ENCODE peak calls at places on chromosomes 16 and 17, in four cellular contexts. Y, X, A and M are unnamed samples.

GRCh38 chr16:79573071-79573470 is 27.5 kb downstream of the MAF start:
- DNase-seq in X (no peak), Y (no peak), A (no peak), M (no peak)

GRCh38 chr16:50685456-50686058 is 4.4 kb upstream of the SNX20 start:
- DNase-seq in X (no peak), Y (no peak), A (no peak), M (no peak)

GRCh38 chr17:42286411-42287295 is 1.6 kb upstream of the STAT5A start:
- DNase-seq in X (no peak), Y (peak; percentile 42), A (no peak), M (no peak)

GRCh38 chr16:29975811-29976511 is 2.3 kb downstream of the TAOK2 start:
- DNase-seq in Y (no peak), X (no peak), A (no peak), M (no peak)

GRCh38 chr16:78127130-78127529 is 27.7 kb downstream of the WWOX start:
- DNase-seq in Y (no peak), A (no peak), X (no peak), M (no peak)

GRCh38 chr17:83199500-83200201 is 120.2 kb downstream of the METRNL start:
- DNase-seq in Y (no peak), X (no peak), A (no peak), M (no peak)

GRCh38 chr16:17451835-17452234 is 18.9 kb downstream of the XYLT1 start:
- DNase-seq in Y (no peak), X (no peak), A (no peak), M (no peak)

GRCh38 chr17:41367426-41368075 is 2.1 kb downstream of the KRT33B start:
- DNase-seq in Y (no peak), X (peak; percentile 60), A (no peak), M (no peak)

GRCh38 chr16:16992986-16993783 is 477.6 kb downstream of the XYLT1 start:
- DNase-seq in Y (no peak), X (no peak), A (no peak), M (no peak)

GRCh38 chr17:64385187-64386083 is 5.2 kb downstream of the PECAM1 start:
- DNase-seq in A (no peak), Y (no peak), X (peak; percentile 19), M (no peak)

GRCh38 chr17:42651392-42651791 is 7.7 kb upstream of the TUBG2 start:
- DNase-seq in X (no peak), A (no peak), Y (no peak), M (no peak)

GRCh38 chr17:48598727-48599126 is 5.1 kb upstream of the HOXB5 start:
- DNase-seq in X (no peak), A (no peak), Y (no peak), M (no peak)
- H3K4me1 ChIP-seq in X (peaks cover 11% of the 10 kb centered on the region), A (peaks cover 27% of the 10 kb centered on the region), Y (peaks cover 9% of the 10 kb centered on the region), M (peaks cover 25% of the 10 kb centered on the region)

DNA sequence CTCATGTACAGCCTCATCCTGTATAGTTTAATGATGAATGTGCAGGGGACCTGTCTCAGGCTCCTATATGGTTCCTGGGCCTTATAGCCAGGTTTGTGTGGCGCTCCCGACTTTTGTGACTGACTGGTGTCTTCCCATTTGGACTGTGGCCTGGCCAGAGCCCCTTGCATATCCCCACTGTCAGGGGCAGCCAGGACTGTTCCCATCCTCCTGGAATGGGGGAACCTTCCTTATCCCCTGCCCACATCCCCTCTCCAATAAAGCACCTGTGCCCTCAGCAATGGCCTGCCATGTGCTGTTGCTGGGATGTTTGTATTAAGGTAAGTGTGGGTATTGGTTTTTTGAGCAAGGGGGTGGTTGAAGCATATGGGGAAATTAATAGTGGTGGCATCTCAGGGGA is 2.6 kb downstream of the B3GNT9 start:
- DNase-seq in Y (no peak), A (no peak), X (no peak), M (no peak)
- H3K36me3 ChIP-seq in Y (peaks cover 3% of the 10 kb centered on the region), A (peaks cover 41% of the 10 kb centered on the region), X (peaks cover 3% of the 10 kb centered on the region), M (peaks cover 45% of the 10 kb centered on the region)

DNA sequence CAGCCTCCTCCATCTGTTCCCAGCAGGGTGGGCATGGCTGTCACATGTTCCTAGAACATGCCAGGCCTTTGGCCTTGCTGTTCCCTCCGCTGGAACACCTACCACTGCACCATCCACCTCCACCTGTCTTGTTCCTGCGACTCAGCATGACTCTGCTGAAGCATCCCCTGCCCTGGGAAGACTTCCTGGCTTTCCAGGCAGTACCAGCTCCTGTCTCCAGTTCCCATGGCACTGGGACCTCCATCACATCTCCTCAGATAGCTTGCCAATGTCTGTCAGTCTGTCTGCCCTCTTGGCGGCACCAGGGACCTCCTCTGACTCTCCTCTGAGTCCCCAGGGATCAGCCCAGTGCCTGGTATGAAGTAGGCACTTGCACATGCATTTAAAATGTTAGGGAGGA is 15.7 kb downstream of the PDP2 start:
- DNase-seq in X (no peak), A (no peak), Y (no peak), M (no peak)
- H3K27ac ChIP-seq in X (no peak overlapping the region), A (no peak overlapping the region), Y (peak overlapping the region; percentile 59), M (no peak overlapping the region)

GRCh38 chr16:81562174-81562849 is 117.7 kb downstream of the CMIP start:
- DNase-seq in A (no peak), X (no peak), Y (no peak), M (no peak)
- H3K4me1 ChIP-seq in A (no peaks in the 10 kb centered on the region), X (no peaks in the 10 kb centered on the region), Y (peaks cover 7% of the 10 kb centered on the region), M (no peaks in the 10 kb centered on the region)

GRCh38 chr17:57397402-57397801 is 141.1 kb downstream of the MSI2 start:
- DNase-seq in A (no peak), X (peak; percentile 13), Y (no peak), M (no peak)

GRCh38 chr17:57393368-57393767 is 137.0 kb downstream of the MSI2 start:
- DNase-seq in X (no peak), A (no peak), Y (no peak), M (no peak)

GRCh38 chr17:57394375-57394774 is 138.1 kb downstream of the MSI2 start:
- DNase-seq in X (no peak), A (no peak), Y (no peak), M (no peak)

GRCh38 chr17:57395721-57396321 is 139.5 kb downstream of the MSI2 start:
- DNase-seq in A (no peak), Y (no peak), X (no peak), M (no peak)

GRCh38 chr17:57396515-57396921 is 140.2 kb downstream of the MSI2 start:
- DNase-seq in A (no peak), Y (peak; percentile 29), X (no peak), M (no peak)
- H3K36me3 ChIP-seq in A (peaks cover 6% of the 10 kb centered on the region), Y (no peaks in the 10 kb centered on the region), X (no peaks in the 10 kb centered on the region), M (peaks cover 3% of the 10 kb centered on the region)

GRCh38 chr17:77375526-77375916 is 234.8 kb downstream of the SEC14L1 start:
- DNase-seq in A (no peak), X (no peak), Y (no peak), M (no peak)

GRCh38 chr17:77377836-77378235 is 237.1 kb downstream of the SEC14L1 start:
- DNase-seq in X (no peak), Y (no peak), A (no peak), M (no peak)

GRCh38 chr17:77378318-77379064 is 237.7 kb downstream of the SEC14L1 start:
- DNase-seq in A (no peak), Y (no peak), X (no peak), M (no peak)

GRCh38 chr17:77375917-77376651 is 235.3 kb downstream of the SEC14L1 start:
- DNase-seq in A (peak; percentile 59), X (peak; percentile 57), Y (no peak), M (peak; percentile 78)

GRCh38 chr17:77376795-77377751 is 236.3 kb downstream of the SEC14L1 start:
- DNase-seq in X (no peak), Y (no peak), A (no peak), M (no peak)
- H3K27ac ChIP-seq in X (no peak overlapping the region), Y (peak overlapping the region; percentile 87), A (peak overlapping the region; percentile 83), M (peak overlapping the region; percentile 80)

DNA sequence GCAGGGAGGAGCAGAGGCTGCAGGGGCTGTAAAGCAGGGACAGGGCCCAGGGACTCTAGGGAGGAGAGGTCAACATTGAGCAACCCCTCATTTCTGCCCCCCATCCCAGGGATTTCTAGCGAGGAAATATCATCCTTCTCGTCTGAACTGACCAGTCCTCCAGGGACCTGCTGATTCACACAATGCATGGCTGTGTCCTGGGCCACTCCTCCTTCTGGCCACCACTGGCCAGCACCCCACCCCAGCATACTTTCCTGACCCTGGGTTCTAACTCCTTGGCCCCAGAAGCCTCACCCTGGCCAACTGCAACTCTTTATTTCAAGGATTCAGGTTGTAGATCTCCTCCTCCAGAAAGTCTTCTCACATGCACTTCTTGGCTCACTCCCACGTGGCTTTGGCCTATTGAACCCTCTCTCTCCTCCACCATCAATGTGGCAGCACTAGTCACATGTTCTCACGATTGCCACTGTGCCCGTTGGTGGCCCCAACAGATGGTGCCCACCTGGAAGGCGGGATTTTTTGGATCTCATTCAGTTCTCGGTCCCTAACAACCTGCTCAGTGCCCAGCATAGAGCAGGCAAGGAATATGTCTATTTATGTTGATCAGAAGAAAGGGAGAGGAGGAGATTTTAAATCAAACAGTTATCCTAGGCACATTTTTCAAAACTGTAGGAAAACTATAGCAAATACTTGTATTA is 41.5 kb downstream of the CUEDC1 start:
- DNase-seq in Y (no peak), X (no peak), A (no peak), M (no peak)
- H3K4me1 ChIP-seq in Y (peaks cover 12% of the 10 kb centered on the region), X (peaks cover 20% of the 10 kb centered on the region), A (no peaks in the 10 kb centered on the region), M (no peaks in the 10 kb centered on the region)